ENCODE peak calls at places on chromosomes 2 and 18, in four cellular contexts. V is thyroid gland, T is IMR-90, F is sigmoid colon. B is an unnamed sample.

GRCh38 chr2:139031722-139032121 is 251.5 kb upstream of the NXPH2 start:
- DNase-seq in F (no peak), V (no peak), T (no peak), B (no peak)

GRCh38 chr2:14199040-14199439 is 433.5 kb upstream of the LRATD1 start:
- DNase-seq in F (no peak), V (peak; percentile 25), T (no peak), B (no peak)

GRCh38 chr2:180647206-180647605 is 333.2 kb upstream of the UBE2E3 start:
- DNase-seq in F (no peak), T (no peak), V (no peak), B (no peak)

GRCh38 chr2:74441111-74441689 is 537 bp downstream of the RTKN start:
- DNase-seq in T (no peak), F (no peak), V (no peak), B (peak; percentile 37)

GRCh38 chr2:63053889-63054725 is 3.5 kb downstream of the OTX1 start:
- DNase-seq in T (no peak), V (no peak), F (peak; percentile 57), B (no peak)

GRCh38 chr18:73980289-73980979 is 167.2 kb downstream of the FBXO15 start:
- DNase-seq in F (no peak), V (no peak), T (peak; percentile 25), B (peak; percentile 56)

GRCh38 chr2:118683460-118683859 is 164.0 kb downstream of the EN1 start:
- DNase-seq in V (no peak), F (no peak), T (no peak), B (no peak)

GRCh38 chr2:71923143-71923525 is 224.5 kb downstream of the CYP26B1 start:
- DNase-seq in F (no peak), V (no peak), T (no peak), B (no peak)

GRCh38 chr2:165274698-165275097 is 35.5 kb downstream of the SCN2A start:
- DNase-seq in F (peak; percentile 66), T (no peak), V (peak; percentile 35), B (peak; percentile 21)

GRCh38 chr2:144354953-144355352 is 165.0 kb downstream of the ZEB2 start:
- DNase-seq in F (no peak), V (no peak), T (peak; percentile 20), B (no peak)

GRCh38 chr2:49210191-49210590 is 55.9 kb upstream of the FSHR start:
- DNase-seq in V (no peak), F (no peak), T (no peak), B (no peak)

GRCh38 chr2:72943540-72944395 is 26.4 kb downstream of the EMX1 start:
- DNase-seq in V (no peak), T (no peak), F (no peak), B (no peak)

GRCh38 chr2:146597291-146597690 is 1247.5 kb upstream of the ACVR2A start:
- DNase-seq in F (no peak), V (no peak), T (no peak), B (no peak)

GRCh38 chr2:141927536-141927935 is 203.3 kb downstream of the LRP1B start:
- DNase-seq in T (peak; percentile 16), V (no peak), F (no peak), B (no peak)

GRCh38 chr2:233816334-233816733 is 38.0 kb downstream of the HJURP start:
- DNase-seq in T (no peak), F (peak; percentile 30), V (no peak), B (no peak)

GRCh38 chr18:49651033-49651432 is 89.2 kb downstream of the LIPG start:
- DNase-seq in T (no peak), F (no peak), V (peak; percentile 73), B (no peak)

DNA sequence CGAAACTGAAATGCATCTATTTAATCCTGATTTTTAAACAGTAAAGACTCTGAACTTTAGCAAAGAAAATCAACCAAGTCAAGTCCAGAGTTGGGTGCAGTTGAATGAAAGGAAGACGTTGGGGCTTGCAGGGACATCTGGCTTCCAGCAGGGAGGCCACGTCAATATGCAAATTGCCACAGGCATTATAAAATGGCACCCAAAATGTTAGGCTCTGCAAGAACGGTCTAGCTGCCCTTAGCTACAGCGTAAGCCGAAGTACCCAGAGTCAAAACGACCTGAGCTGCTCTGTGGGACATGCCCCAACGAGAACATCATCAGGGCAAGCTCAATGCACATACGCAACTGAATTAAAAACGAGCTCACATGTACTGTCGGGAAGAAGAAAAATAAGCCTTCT is 30.7 kb downstream of the DOCK10 start:
- DNase-seq in V (no peak), F (no peak), T (no peak), B (no peak)
- H3K27ac ChIP-seq in V (no peak overlapping the region), F (no peak overlapping the region), T (no peak overlapping the region), B (no peak overlapping the region)

GRCh38 chr2:191945623-191946022 is 98.7 kb upstream of the CAVIN2 start:
- DNase-seq in F (no peak), V (no peak), T (no peak), B (no peak)

GRCh38 chr2:191938779-191939178 is 91.9 kb upstream of the CAVIN2 start:
- DNase-seq in F (no peak), V (no peak), T (no peak), B (no peak)

GRCh38 chr2:191936882-191937405 is 90.1 kb upstream of the CAVIN2 start:
- DNase-seq in T (no peak), F (no peak), V (no peak), B (no peak)

GRCh38 chr2:191942114-191943103 is 95.5 kb upstream of the CAVIN2 start:
- DNase-seq in F (peak; percentile 76), V (no peak), T (peak; percentile 79), B (no peak)

DNA sequence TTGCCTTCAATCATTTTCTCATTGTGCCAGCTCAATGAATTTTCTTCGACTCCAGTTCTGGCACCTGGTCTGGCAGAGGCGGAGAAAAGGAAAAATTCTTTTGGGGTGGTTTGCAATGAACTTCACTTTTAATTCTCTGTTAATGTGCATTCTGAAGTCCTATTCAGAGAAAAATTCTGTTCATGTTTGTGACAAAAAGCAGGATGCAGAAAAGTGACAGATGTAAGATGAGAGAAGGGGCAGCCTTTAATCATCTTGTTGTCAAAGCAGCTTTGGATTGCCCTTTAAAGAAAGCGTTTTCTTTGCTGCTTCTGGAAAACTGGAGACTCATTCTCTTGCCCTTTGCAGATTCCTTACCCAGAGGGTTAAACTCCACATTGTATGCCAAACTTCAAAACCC is 94.5 kb upstream of the CAVIN2 start:
- DNase-seq in T (no peak), V (no peak), F (no peak), B (no peak)
- TF ChIP-seq POLR2A in T (no peak), V (no peak), F (no peak), B (no peak)

GRCh38 chr2:160431441-160431840 is 62.2 kb downstream of the RBMS1 start:
- DNase-seq in F (no peak), V (no peak), T (peak; percentile 50), B (no peak)
- H3K27ac ChIP-seq in F (no peak overlapping the region), V (no peak overlapping the region), T (no peak overlapping the region), B (no peak overlapping the region)

GRCh38 chr2:186032930-186033329 is 294.3 kb downstream of the FSIP2 start:
- DNase-seq in F (no peak), V (no peak), T (no peak), B (no peak)

GRCh38 chr2:186032337-186032736 is 293.7 kb downstream of the FSIP2 start:
- DNase-seq in T (no peak), F (no peak), V (no peak), B (no peak)

GRCh38 chr2:186031229-186031628 is 292.6 kb downstream of the FSIP2 start:
- DNase-seq in T (no peak), F (no peak), V (no peak), B (no peak)

GRCh38 chr2:186027922-186028321 is 289.3 kb downstream of the FSIP2 start:
- DNase-seq in F (no peak), T (no peak), V (no peak), B (no peak)
- TF ChIP-seq POLR2A in F (no peak), T (no peak), V (no peak), B (no peak)

DNA sequence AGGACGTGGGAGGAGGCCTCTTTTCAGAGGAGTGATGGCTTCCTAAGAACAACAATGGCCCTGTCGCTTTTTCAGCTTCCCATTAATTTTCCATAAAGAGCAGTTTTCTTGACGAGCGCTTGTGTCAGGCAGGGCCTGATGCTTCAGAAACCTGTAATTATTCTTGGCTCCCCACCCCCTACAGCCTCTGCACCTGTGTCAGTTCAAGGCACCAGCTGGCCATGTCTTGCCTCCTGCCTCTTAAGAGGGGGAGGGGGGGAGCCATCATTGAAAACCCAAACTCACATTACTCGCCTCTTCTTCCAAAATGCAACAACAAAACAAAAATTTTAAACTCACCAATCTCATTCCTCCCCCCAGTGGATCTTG is 32.3 kb downstream of the KLF7 start:
- DNase-seq in V (peak; percentile 35), T (no peak), F (no peak), B (no peak)
- H3K27ac ChIP-seq in V (peak overlapping the region; percentile 13), T (peak overlapping the region; percentile 46), F (peak overlapping the region; percentile 61), B (no peak overlapping the region)